ENCODE peak calls at places on chromosomes 16 and 17, in four cellular contexts. J is H9, V is IMR-90, I is H1. T is an unnamed sample.

GRCh38 chr17:77373298-77374169 is 232.8 kb downstream of the SEC14L1 start:
- DNase-seq in V (no peak), J (peak), I (no peak), T (peak)

GRCh38 chr17:79549111-79549915 is 61.5 kb downstream of the RBFOX3 start:
- DNase-seq in V (no peak), I (no peak), J (peak), T (no peak)

GRCh38 chr17:8502100-8502499 is 66.4 kb downstream of the NDEL1 start:
- DNase-seq in J (no peak), I (no peak), V (no peak), T (no peak)

GRCh38 chr17:82545071-82545462 is 25.5 kb downstream of the FOXK2 start:
- DNase-seq in I (no peak), V (no peak), J (no peak), T (no peak)

GRCh38 chr17:15963670-15964110 is 18.8 kb downstream of the ADORA2B start:
- DNase-seq in V (peak), J (no peak), I (no peak), T (no peak)

GRCh38 chr17:65638221-65638940 is 76.9 kb upstream of the AXIN2 start:
- DNase-seq in V (peak), J (no peak), I (no peak), T (peak)

GRCh38 chr16:11056090-11056988 is 112.0 kb downstream of the CLEC16A start:
- DNase-seq in V (peak), I (no peak), J (no peak), T (no peak)

GRCh38 chr16:8768701-8769100 is 28.7 kb downstream of the TMEM186 start:
- DNase-seq in V (no peak), I (no peak), J (peak), T (peak)

GRCh38 chr17:16906670-16907069 is 65.2 kb downstream of the TNFRSF13B start:
- DNase-seq in V (peak), J (no peak), I (no peak), T (no peak)

GRCh38 chr16:51298800-51299199 is 147.7 kb upstream of the SALL1 start:
- DNase-seq in I (no peak), J (no peak), V (no peak), T (no peak)

GRCh38 chr17:57906910-57907309 is 48.3 kb downstream of the CUEDC1 start:
- DNase-seq in V (no peak), J (peak), I (no peak), T (peak)

DNA sequence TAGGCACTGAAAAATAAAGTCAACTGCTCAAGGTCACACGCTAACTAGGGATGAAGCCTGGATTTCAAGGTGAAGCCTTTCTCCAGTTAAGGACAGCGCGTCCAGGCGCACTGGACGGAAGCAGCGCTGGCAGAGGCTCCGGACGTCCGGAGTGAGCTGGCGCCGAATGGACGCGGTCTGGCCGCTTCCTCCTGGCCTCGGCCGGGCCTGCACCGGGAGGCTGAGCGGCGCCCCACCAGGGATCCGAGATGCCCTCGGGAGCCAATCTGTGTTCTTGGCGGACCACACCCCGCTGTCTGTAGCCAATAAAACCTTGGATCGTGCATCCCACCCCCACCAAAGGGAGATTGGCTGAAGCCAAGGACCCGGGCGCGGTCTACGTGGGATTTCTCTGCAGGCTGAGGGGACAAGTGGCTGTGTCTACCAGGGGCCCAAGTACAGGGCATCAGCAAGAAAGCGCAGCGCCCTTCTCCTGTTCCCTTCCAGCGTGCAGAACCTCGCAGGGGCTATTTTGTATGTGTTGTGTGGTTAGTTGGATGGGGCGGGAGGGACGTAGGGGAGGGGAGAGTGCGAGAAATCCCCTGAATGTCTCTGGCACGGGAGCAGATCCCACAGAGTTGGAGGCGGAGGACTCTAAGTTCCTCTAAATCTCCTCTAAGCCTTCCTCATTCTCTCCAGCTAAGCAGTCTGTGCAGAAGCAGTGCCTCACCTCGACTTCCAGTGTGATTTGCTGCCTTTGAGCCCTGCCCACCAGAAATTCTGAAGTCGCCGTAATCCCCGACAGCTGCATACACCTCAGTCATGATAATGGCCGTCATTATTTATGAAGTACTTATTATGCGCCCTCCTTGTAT is 2.5 kb upstream of the AKAP10 start:
- DNase-seq in V (no peak), J (peak), I (no peak), T (no peak)
- H2BK5ac ChIP-seq in V (no peak), J (no peak), I (peak), T (no peak)

DNA sequence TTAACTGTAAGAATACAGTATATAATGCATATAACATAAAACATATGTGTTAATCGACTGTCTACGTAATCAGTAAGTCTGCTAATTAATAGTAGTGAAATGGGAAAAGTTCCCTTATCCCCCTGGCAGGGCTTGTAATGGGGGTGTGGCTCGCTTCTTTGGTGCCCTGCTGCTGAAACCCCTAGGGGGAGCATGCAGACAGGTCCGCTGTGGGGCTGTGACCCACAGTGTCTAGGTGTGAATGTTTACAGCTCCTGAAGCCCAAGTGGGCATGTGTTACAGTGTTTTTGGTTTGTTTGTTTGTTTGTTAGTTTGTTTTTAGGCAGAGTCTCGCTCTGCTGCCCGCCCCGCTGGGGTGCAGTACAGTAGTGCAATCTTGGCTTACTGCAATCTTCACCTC is 495.7 kb downstream of the SHISA9 start:
- DNase-seq in I (no peak), J (peak), V (no peak), T (peak)
- H3K18ac ChIP-seq in I (no peak), J (no peak), V (no peak), T (no peak)

DNA sequence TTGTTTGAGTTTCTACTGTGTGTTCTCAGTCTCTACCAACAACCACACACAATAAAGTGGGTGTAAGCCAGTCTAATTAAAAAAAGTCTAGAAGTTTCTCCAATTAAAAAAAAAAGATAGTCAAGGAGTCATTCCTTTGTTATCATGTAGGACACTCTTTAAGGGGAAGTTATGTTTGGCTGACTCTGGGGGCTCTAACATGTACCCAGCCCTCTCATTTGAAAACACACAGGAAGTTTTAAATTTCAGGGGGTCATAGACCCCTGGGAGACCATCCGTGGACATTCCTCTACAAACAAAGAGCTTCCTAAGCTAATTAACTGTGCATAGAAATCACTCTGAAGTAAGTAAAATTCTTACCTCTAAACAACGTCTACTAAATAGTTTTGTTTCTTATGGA is 66.4 kb upstream of the ADAMTS18 start:
- DNase-seq in I (no peak), J (no peak), V (no peak), T (no peak)
- H3K56ac ChIP-seq in I (no peak), J (no peak), V (no peak), T (no peak)

GRCh38 chr17:193426-193810 is 12.0 kb upstream of the DOC2B start:
- DNase-seq in J (no peak), I (no peak), V (no peak), T (no peak)

GRCh38 chr17:189444-189843 is 8.0 kb upstream of the DOC2B start:
- DNase-seq in J (no peak), I (no peak), V (no peak), T (no peak)

GRCh38 chr17:194844-195602 is 13.6 kb upstream of the DOC2B start:
- DNase-seq in I (no peak), V (no peak), J (no peak), T (no peak)

GRCh38 chr17:193841-194806 is 12.7 kb upstream of the DOC2B start:
- DNase-seq in I (no peak), J (no peak), V (no peak), T (no peak)

DNA sequence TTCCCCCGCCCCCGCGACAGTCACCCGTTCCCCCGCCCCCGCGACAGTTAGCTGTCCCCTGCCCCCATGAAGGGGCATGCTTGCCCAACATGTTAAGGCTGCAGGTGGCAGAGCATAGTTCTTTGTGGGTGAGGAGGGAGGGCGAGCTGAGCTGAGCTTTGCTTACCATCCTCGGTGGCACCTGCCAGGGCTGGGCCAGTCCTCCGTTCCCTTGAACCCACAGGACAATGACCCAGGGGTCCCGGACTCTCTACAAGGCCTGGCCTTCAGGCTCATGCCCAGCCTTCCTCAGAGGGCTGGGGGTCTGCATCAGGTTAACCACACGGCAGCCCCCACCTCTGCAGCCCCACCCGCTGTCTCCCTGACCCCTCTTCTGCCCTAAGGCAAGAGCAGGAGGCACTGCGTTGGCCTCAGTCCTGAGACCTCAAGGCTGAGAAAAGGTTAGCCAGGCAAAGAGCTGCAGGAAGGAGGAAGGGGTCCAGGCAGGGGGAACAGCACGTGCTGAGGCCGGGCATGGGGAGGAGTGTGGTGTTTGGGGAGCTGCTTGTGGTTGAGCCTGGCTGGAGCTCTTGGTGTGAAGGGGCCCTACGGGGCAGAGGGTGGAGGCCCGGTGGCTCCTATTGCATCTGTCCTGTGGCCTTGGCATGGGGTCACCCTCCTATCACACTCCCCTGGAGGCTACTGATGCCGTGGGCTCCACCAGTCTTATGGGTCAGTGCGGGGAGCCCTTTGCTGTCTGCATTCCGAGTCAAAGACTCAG is 11.4 kb upstream of the DOC2B start:
- DNase-seq in V (no peak), J (no peak), I (no peak), T (no peak)
- H2BK5ac ChIP-seq in V (no peak), J (no peak), I (no peak), T (no peak)

GRCh38 chr17:14297161-14297851 is 3.6 kb upstream of the HS3ST3B1 start:
- DNase-seq in I (no peak), J (peak), V (no peak), T (peak)
- H3K18ac ChIP-seq in I (peak), J (no peak), V (no peak), T (no peak)